ENCODE peak calls at places on chromosomes 12 and 14, in nine cellular contexts. Z is endothelial cell, K is sigmoid colon, Y is astrocyte of the spinal cord, I is DND-41, H is activated B cell treated with CpG ODN at 0.5 μM for 24 hours, C is thoracic aorta, D is omental fat pad, Q is psoas muscle. N is an unnamed sample.

GRCh38 chr14:24059841-24060388 is 8.1 kb downstream of the CARMIL3 start:
- DNase-seq in Z (no peak), H (no peak), D (no peak), I (no peak), Q (no peak), C (no peak), K (peak), Y (no peak), N (no peak)

GRCh38 chr12:122876724-122877123 is 19.2 kb downstream of the VPS37B start:
- DNase-seq in I (no peak), K (no peak), D (no peak), C (no peak), Q (no peak), H (peak), Z (no peak), Y (peak), N (no peak)

GRCh38 chr12:52362118-52362726 is 5.1 kb downstream of the KRT85 start:
- DNase-seq in Z (peak), Q (no peak), I (no peak), H (no peak), D (no peak), Y (no peak), C (no peak), K (no peak), N (no peak)

GRCh38 chr14:33026850-33027420 is 88.3 kb downstream of the NPAS3 start:
- DNase-seq in C (no peak), K (no peak), H (no peak), Z (no peak), Q (no peak), Y (peak), D (no peak), I (no peak), N (no peak)

GRCh38 chr14:46048127-46048526 is 603.5 kb downstream of the RPL10L start:
- DNase-seq in K (no peak), Y (peak), D (no peak), C (no peak), Q (no peak), Z (peak), I (no peak), H (no peak), N (no peak)

GRCh38 chr12:1313906-1314305 is 280.5 kb downstream of the FBXL14 start:
- DNase-seq in Z (no peak), H (no peak), Q (no peak), D (no peak), I (no peak), Y (no peak), C (no peak), K (no peak), N (no peak)

GRCh38 chr14:38791862-38792261 is 311.2 kb downstream of the SEC23A start:
- DNase-seq in D (no peak), Q (no peak), Y (no peak), Z (no peak), K (no peak), I (no peak), C (no peak), H (no peak), N (no peak)

GRCh38 chr14:96926006-96926405 is 128.8 kb downstream of the VRK1 start:
- DNase-seq in C (no peak), Y (no peak), Z (no peak), K (no peak), D (no peak), Q (no peak), I (no peak), H (no peak), N (no peak)

GRCh38 chr12:77720258-77720657 is 110.4 kb upstream of the NAV3 start:
- DNase-seq in H (no peak), K (no peak), Q (no peak), D (no peak), Z (no peak), Y (no peak), C (no peak), I (no peak), N (no peak)
- TF ChIP-seq CTCF in H (no peak), K (no peak), Q (no peak), D (no peak), Z (no peak), Y (no peak), C (no peak), I (no peak), N (no peak)

DNA sequence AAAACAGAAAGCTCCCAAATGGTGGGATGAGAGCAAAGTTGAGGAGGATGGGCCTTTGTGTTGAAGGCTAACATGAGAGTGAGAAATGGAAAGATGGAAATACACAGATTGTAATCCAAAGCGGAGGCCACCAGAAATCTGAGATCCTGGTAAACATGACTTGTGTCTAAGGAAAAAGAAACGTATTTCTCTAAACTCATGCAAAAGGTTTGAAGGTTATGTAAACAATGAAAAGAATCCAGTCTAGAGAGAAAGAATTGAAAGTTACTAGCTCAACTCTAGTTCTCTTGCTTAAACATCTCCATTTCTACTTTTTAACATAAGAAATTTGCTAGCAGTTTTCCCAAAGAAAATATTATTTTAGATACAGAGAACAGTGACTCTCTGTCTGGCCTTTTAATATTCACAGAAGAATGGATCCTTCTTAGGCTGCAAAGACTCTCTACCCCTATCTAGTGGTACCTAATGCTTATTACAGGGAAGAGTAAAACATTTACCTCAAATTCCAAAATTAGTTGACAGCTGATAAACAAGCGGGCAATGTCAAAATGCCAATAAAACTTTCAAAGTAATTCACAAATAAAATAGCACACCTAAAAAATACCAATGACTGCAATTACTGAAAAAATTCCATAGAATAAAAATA is 75.8 kb upstream of the SOX5 start:
- DNase-seq in Q (no peak), I (no peak), Z (no peak), H (no peak), C (no peak), D (no peak), K (no peak), Y (peak), N (no peak)
- TF ChIP-seq CTCF in Q (peak), I (peak), Z (peak), H (no peak), C (peak), D (no peak), K (no peak), Y (peak), N (peak)

DNA sequence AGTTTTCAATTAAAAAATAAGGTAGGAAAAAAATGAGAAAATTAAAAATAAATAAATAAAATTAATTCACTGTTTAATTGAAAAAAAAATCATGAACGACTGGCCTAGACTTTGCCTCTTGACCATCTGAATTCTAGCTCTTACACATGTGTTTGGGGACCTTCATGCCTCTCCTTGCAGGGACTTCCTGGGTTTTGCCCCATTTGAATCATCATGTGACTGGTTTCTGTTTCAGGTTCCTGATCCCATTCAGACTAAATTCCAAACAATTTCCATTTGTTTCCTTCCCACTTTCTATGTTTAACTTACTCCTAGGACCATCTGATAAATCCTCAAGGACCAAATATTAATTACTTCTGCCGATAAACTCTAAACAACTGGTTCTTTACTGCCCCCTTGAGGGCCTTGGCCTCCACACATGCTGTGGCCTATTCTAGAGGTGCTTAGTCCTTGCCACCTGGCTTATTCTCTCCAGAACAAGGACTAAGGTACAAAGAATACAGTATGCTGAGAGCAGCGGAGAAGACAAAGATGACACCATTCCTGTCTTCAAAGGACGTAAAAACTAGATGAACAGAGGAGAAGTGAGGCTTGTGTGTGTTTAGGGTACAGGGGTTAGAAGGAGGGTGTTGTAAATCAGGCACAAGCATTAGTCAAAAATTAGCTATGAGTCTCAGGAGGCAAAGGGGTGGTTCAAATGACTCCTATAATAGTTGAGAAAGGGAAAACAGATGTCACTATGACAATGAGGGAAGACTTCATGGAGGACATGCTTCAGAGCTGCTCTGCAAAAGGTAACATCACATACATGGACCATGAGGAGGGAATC is 125.8 kb upstream of the AVPR1A start:
- DNase-seq in I (peak), Q (no peak), D (no peak), C (no peak), H (no peak), Y (peak), Z (peak), K (no peak), N (peak)
- TF ChIP-seq CTCF in I (peak), Q (peak), D (no peak), C (no peak), H (no peak), Y (peak), Z (peak), K (no peak), N (peak)

GRCh38 chr12:14845350-14845750 is 2.0 kb upstream of the ART4 start:
- DNase-seq in H (no peak), D (no peak), Q (no peak), K (no peak), I (peak), Z (peak), Y (peak), C (no peak), N (peak)

GRCh38 chr12:14849664-14850063 is 6.3 kb upstream of the ART4 start:
- DNase-seq in Z (no peak), Q (no peak), I (no peak), D (no peak), K (no peak), H (no peak), C (no peak), Y (peak), N (no peak)

GRCh38 chr12:14843425-14843887 is at the start of gene ART4:
- DNase-seq in K (no peak), C (no peak), H (no peak), Z (peak), Q (no peak), D (no peak), I (no peak), Y (no peak), N (no peak)

GRCh38 chr12:14846878-14847580 is 3.7 kb upstream of the ART4 start:
- DNase-seq in H (no peak), C (no peak), Y (no peak), Z (no peak), D (no peak), Q (no peak), K (no peak), I (no peak), N (no peak)

GRCh38 chr12:14846042-14846587 is 2.8 kb upstream of the ART4 start:
- DNase-seq in C (no peak), Q (no peak), I (no peak), Z (no peak), H (no peak), K (no peak), Y (peak), D (no peak), N (no peak)
- TF ChIP-seq CTCF in C (no peak), Q (no peak), I (no peak), Z (no peak), H (no peak), K (no peak), Y (no peak), D (no peak), N (no peak)

N was measured in GM10248.